ENCODE peak calls at places on chromosomes 6 and 20, in eight cellular contexts. One of them, this sample, is unnamed.

GRCh38 chr6:89379281-89379680 is 26.8 kb upstream of the UBE2J1 start:
- DNase-seq in cardiac fibroblast: no peak
- DNase-seq in prostate gland: no peak
- DNase-seq in caudate nucleus: no peak
- DNase-seq in LHCN-M2: no peak
- DNase-seq in effector CD4-positive, alpha-beta T cell: no peak
- DNase-seq in neuronal stem cell: no peak
- DNase-seq in esophagus muscularis mucosa: no peak
- DNase-seq in this sample: no peak

GRCh38 chr6:130513770-130514169 is 148.0 kb downstream of the TMEM200A start:
- DNase-seq in cardiac fibroblast: peak; percentile 47
- DNase-seq in prostate gland: no peak
- DNase-seq in caudate nucleus: no peak
- DNase-seq in LHCN-M2: peak; percentile 50
- DNase-seq in effector CD4-positive, alpha-beta T cell: peak; percentile 8
- DNase-seq in neuronal stem cell: no peak
- DNase-seq in esophagus muscularis mucosa: no peak
- DNase-seq in this sample: no peak

GRCh38 chr6:166737231-166737630 is 110.2 kb upstream of the RPS6KA2 start:
- DNase-seq in cardiac fibroblast: no peak
- DNase-seq in prostate gland: no peak
- DNase-seq in caudate nucleus: no peak
- DNase-seq in LHCN-M2: no peak
- DNase-seq in effector CD4-positive, alpha-beta T cell: no peak
- DNase-seq in neuronal stem cell: no peak
- DNase-seq in esophagus muscularis mucosa: no peak
- DNase-seq in this sample: no peak

GRCh38 chr20:12723811-12724210 is 285.0 kb upstream of the SPTLC3 start:
- DNase-seq in cardiac fibroblast: no peak
- DNase-seq in prostate gland: no peak
- DNase-seq in caudate nucleus: no peak
- DNase-seq in LHCN-M2: peak; percentile 0
- DNase-seq in effector CD4-positive, alpha-beta T cell: no peak
- DNase-seq in neuronal stem cell: no peak
- DNase-seq in esophagus muscularis mucosa: no peak
- DNase-seq in this sample: no peak

GRCh38 chr6:85669735-85670194 is 27.1 kb upstream of the SYNCRIP start:
- DNase-seq in cardiac fibroblast: no peak
- DNase-seq in prostate gland: no peak
- DNase-seq in caudate nucleus: no peak
- DNase-seq in LHCN-M2: peak; percentile 73
- DNase-seq in effector CD4-positive, alpha-beta T cell: peak; percentile 28
- DNase-seq in neuronal stem cell: no peak
- DNase-seq in esophagus muscularis mucosa: no peak
- DNase-seq in this sample: peak; percentile 92

GRCh38 chr6:100803264-100803663 is 77.9 kb downstream of the ASCC3 start:
- DNase-seq in cardiac fibroblast: no peak
- DNase-seq in prostate gland: peak; percentile 44
- DNase-seq in caudate nucleus: no peak
- DNase-seq in LHCN-M2: no peak
- DNase-seq in effector CD4-positive, alpha-beta T cell: no peak
- DNase-seq in neuronal stem cell: no peak
- DNase-seq in esophagus muscularis mucosa: no peak
- DNase-seq in this sample: no peak

GRCh38 chr20:51195990-51196389 is 173.1 kb upstream of the KCNG1 start:
- DNase-seq in cardiac fibroblast: no peak
- DNase-seq in prostate gland: no peak
- DNase-seq in caudate nucleus: no peak
- DNase-seq in LHCN-M2: no peak
- DNase-seq in effector CD4-positive, alpha-beta T cell: no peak
- DNase-seq in neuronal stem cell: no peak
- DNase-seq in esophagus muscularis mucosa: no peak
- DNase-seq in this sample: no peak

GRCh38 chr20:46227275-46227767 is 81.0 kb downstream of the CDH22 start:
- DNase-seq in cardiac fibroblast: no peak
- DNase-seq in prostate gland: no peak
- DNase-seq in caudate nucleus: no peak
- DNase-seq in LHCN-M2: no peak
- DNase-seq in effector CD4-positive, alpha-beta T cell: no peak
- DNase-seq in neuronal stem cell: no peak
- DNase-seq in esophagus muscularis mucosa: no peak
- DNase-seq in this sample: no peak

GRCh38 chr6:105619971-105620741 is 217.3 kb upstream of the PREP start:
- DNase-seq in cardiac fibroblast: no peak
- DNase-seq in prostate gland: no peak
- DNase-seq in caudate nucleus: no peak
- DNase-seq in LHCN-M2: no peak
- DNase-seq in effector CD4-positive, alpha-beta T cell: no peak
- DNase-seq in neuronal stem cell: no peak
- DNase-seq in esophagus muscularis mucosa: no peak
- DNase-seq in this sample: no peak

GRCh38 chr6:41176189-41176588 is 13.3 kb upstream of the TREM2 start:
- DNase-seq in cardiac fibroblast: no peak
- DNase-seq in prostate gland: no peak
- DNase-seq in caudate nucleus: no peak
- DNase-seq in LHCN-M2: no peak
- DNase-seq in effector CD4-positive, alpha-beta T cell: no peak
- DNase-seq in neuronal stem cell: no peak
- DNase-seq in esophagus muscularis mucosa: no peak
- DNase-seq in this sample: no peak

GRCh38 chr20:56566621-56567020 is 33.6 kb downstream of the FAM209B start:
- DNase-seq in cardiac fibroblast: no peak
- DNase-seq in prostate gland: no peak
- DNase-seq in caudate nucleus: no peak
- DNase-seq in LHCN-M2: peak; percentile 5
- DNase-seq in effector CD4-positive, alpha-beta T cell: no peak
- DNase-seq in neuronal stem cell: no peak
- DNase-seq in esophagus muscularis mucosa: no peak
- DNase-seq in this sample: peak; percentile 24

GRCh38 chr6:159691133-159691962 is 1.7 kb downstream of the SOD2 start:
- DNase-seq in cardiac fibroblast: peak; percentile 97
- DNase-seq in prostate gland: peak; percentile 48
- DNase-seq in caudate nucleus: no peak
- DNase-seq in LHCN-M2: peak; percentile 83
- DNase-seq in effector CD4-positive, alpha-beta T cell: peak; percentile 28
- DNase-seq in neuronal stem cell: no peak
- DNase-seq in esophagus muscularis mucosa: no peak
- DNase-seq in this sample: peak; percentile 72

GRCh38 chr20:41086402-41087324 is 50.7 kb upstream of the PLCG1 start:
- DNase-seq in cardiac fibroblast: no peak
- DNase-seq in prostate gland: peak; percentile 33
- DNase-seq in caudate nucleus: no peak
- DNase-seq in LHCN-M2: no peak
- DNase-seq in effector CD4-positive, alpha-beta T cell: no peak
- DNase-seq in neuronal stem cell: no peak
- DNase-seq in esophagus muscularis mucosa: no peak
- DNase-seq in this sample: peak; percentile 35

GRCh38 chr20:14235355-14235754 is 102.1 kb downstream of the FLRT3 start:
- DNase-seq in cardiac fibroblast: peak; percentile 39
- DNase-seq in prostate gland: no peak
- DNase-seq in caudate nucleus: no peak
- DNase-seq in LHCN-M2: peak; percentile 77
- DNase-seq in effector CD4-positive, alpha-beta T cell: no peak
- DNase-seq in neuronal stem cell: no peak
- DNase-seq in esophagus muscularis mucosa: no peak
- DNase-seq in this sample: no peak

GRCh38 chr6:10406556-10406955 is 8.3 kb downstream of the TFAP2A start:
- DNase-seq in cardiac fibroblast: no peak
- DNase-seq in prostate gland: no peak
- DNase-seq in caudate nucleus: no peak
- DNase-seq in LHCN-M2: no peak
- DNase-seq in effector CD4-positive, alpha-beta T cell: no peak
- DNase-seq in neuronal stem cell: no peak
- DNase-seq in esophagus muscularis mucosa: no peak
- DNase-seq in this sample: no peak

GRCh38 chr6:90026216-90026615 is 131.9 kb downstream of the GJA10 start:
- DNase-seq in cardiac fibroblast: no peak
- DNase-seq in prostate gland: no peak
- DNase-seq in caudate nucleus: no peak
- DNase-seq in LHCN-M2: no peak
- DNase-seq in effector CD4-positive, alpha-beta T cell: no peak
- DNase-seq in neuronal stem cell: no peak
- DNase-seq in esophagus muscularis mucosa: no peak
- DNase-seq in this sample: no peak

GRCh38 chr6:116685437-116685993 is 4.5 kb downstream of the KPNA5 start:
- DNase-seq in cardiac fibroblast: no peak
- DNase-seq in prostate gland: no peak
- DNase-seq in caudate nucleus: no peak
- DNase-seq in LHCN-M2: no peak
- DNase-seq in effector CD4-positive, alpha-beta T cell: no peak
- DNase-seq in neuronal stem cell: no peak
- DNase-seq in esophagus muscularis mucosa: no peak
- DNase-seq in this sample: no peak

GRCh38 chr6:127148511-127148910 is 30.0 kb downstream of the RSPO3 start:
- DNase-seq in cardiac fibroblast: peak; percentile 41
- DNase-seq in prostate gland: no peak
- DNase-seq in caudate nucleus: no peak
- DNase-seq in LHCN-M2: peak; percentile 23
- DNase-seq in effector CD4-positive, alpha-beta T cell: no peak
- DNase-seq in neuronal stem cell: no peak
- DNase-seq in esophagus muscularis mucosa: no peak
- DNase-seq in this sample: no peak

GRCh38 chr6:88008411-88008810 is 39.2 kb upstream of the SPACA1 start:
- DNase-seq in cardiac fibroblast: no peak
- DNase-seq in prostate gland: no peak
- DNase-seq in caudate nucleus: no peak
- DNase-seq in LHCN-M2: peak; percentile 64
- DNase-seq in effector CD4-positive, alpha-beta T cell: no peak
- DNase-seq in neuronal stem cell: no peak
- DNase-seq in esophagus muscularis mucosa: no peak
- DNase-seq in this sample: peak; percentile 30

GRCh38 chr6:46062312-46062711 is 46.7 kb upstream of the CLIC5 start:
- DNase-seq in cardiac fibroblast: peak; percentile 70
- DNase-seq in prostate gland: peak; percentile 16
- DNase-seq in caudate nucleus: no peak
- DNase-seq in LHCN-M2: peak; percentile 33
- DNase-seq in effector CD4-positive, alpha-beta T cell: no peak
- DNase-seq in neuronal stem cell: no peak
- DNase-seq in esophagus muscularis mucosa: no peak
- DNase-seq in this sample: no peak

GRCh38 chr6:11650711-11651110 is 113.2 kb downstream of the TMEM170B start:
- DNase-seq in cardiac fibroblast: peak; percentile 40
- DNase-seq in prostate gland: no peak
- DNase-seq in caudate nucleus: no peak
- DNase-seq in LHCN-M2: peak; percentile 29
- DNase-seq in effector CD4-positive, alpha-beta T cell: no peak
- DNase-seq in neuronal stem cell: no peak
- DNase-seq in esophagus muscularis mucosa: no peak
- DNase-seq in this sample: no peak

GRCh38 chr6:1424306-1424927 is 35.0 kb downstream of the FOXF2 start:
- DNase-seq in cardiac fibroblast: peak; percentile 65
- DNase-seq in prostate gland: peak; percentile 33
- DNase-seq in caudate nucleus: no peak
- DNase-seq in LHCN-M2: peak; percentile 48
- DNase-seq in effector CD4-positive, alpha-beta T cell: no peak
- DNase-seq in neuronal stem cell: peak; percentile 17
- DNase-seq in esophagus muscularis mucosa: no peak
- DNase-seq in this sample: peak; percentile 45

GRCh38 chr6:40845588-40845987 is 193.4 kb downstream of the UNC5CL start:
- DNase-seq in cardiac fibroblast: peak; percentile 57
- DNase-seq in prostate gland: peak; percentile 30
- DNase-seq in caudate nucleus: no peak
- DNase-seq in LHCN-M2: peak; percentile 10
- DNase-seq in effector CD4-positive, alpha-beta T cell: no peak
- DNase-seq in neuronal stem cell: peak; percentile 50
- DNase-seq in esophagus muscularis mucosa: no peak
- DNase-seq in this sample: no peak

GRCh38 chr6:4973972-4974885 is 29.6 kb downstream of the RPP40 start:
- DNase-seq in cardiac fibroblast: peak; percentile 54
- DNase-seq in prostate gland: no peak
- DNase-seq in caudate nucleus: no peak
- DNase-seq in LHCN-M2: peak; percentile 18
- DNase-seq in effector CD4-positive, alpha-beta T cell: no peak
- DNase-seq in neuronal stem cell: peak; percentile 24
- DNase-seq in esophagus muscularis mucosa: peak; percentile 91
- DNase-seq in this sample: no peak

GRCh38 chr6:3638662-3639061 is 112.9 kb downstream of the PXDC1 start:
- DNase-seq in cardiac fibroblast: no peak
- DNase-seq in prostate gland: no peak
- DNase-seq in caudate nucleus: no peak
- DNase-seq in LHCN-M2: no peak
- DNase-seq in effector CD4-positive, alpha-beta T cell: no peak
- DNase-seq in neuronal stem cell: no peak
- DNase-seq in esophagus muscularis mucosa: no peak
- DNase-seq in this sample: no peak

GRCh38 chr6:33192671-33193602 is 670 bp upstream of the COL11A2 start:
- DNase-seq in cardiac fibroblast: no peak
- DNase-seq in prostate gland: no peak
- DNase-seq in caudate nucleus: no peak
- DNase-seq in LHCN-M2: no peak
- DNase-seq in effector CD4-positive, alpha-beta T cell: no peak
- DNase-seq in neuronal stem cell: no peak
- DNase-seq in esophagus muscularis mucosa: no peak
- DNase-seq in this sample: no peak

GRCh38 chr6:170151235-170152110 is 139.4 kb downstream of the DLL1 start:
- DNase-seq in cardiac fibroblast: no peak
- DNase-seq in prostate gland: no peak
- DNase-seq in caudate nucleus: no peak
- DNase-seq in LHCN-M2: no peak
- DNase-seq in effector CD4-positive, alpha-beta T cell: no peak
- DNase-seq in neuronal stem cell: no peak
- DNase-seq in esophagus muscularis mucosa: no peak
- DNase-seq in this sample: no peak

GRCh38 chr20:62860924-62861691 is 514 bp downstream of the TCFL5 start:
- DNase-seq in cardiac fibroblast: no peak
- DNase-seq in prostate gland: no peak
- DNase-seq in caudate nucleus: no peak
- DNase-seq in LHCN-M2: no peak
- DNase-seq in effector CD4-positive, alpha-beta T cell: peak; percentile 40
- DNase-seq in neuronal stem cell: peak; percentile 17
- DNase-seq in esophagus muscularis mucosa: no peak
- DNase-seq in this sample: no peak

GRCh38 chr20:59159091-59159821 is 4.4 kb upstream of the ZNF831 start:
- DNase-seq in cardiac fibroblast: no peak
- DNase-seq in prostate gland: no peak
- DNase-seq in caudate nucleus: no peak
- DNase-seq in LHCN-M2: no peak
- DNase-seq in effector CD4-positive, alpha-beta T cell: peak; percentile 77
- DNase-seq in neuronal stem cell: no peak
- DNase-seq in esophagus muscularis mucosa: no peak
- DNase-seq in this sample: no peak

GRCh38 chr6:56852611-56853010 is 102.3 kb upstream of the BEND6 start:
- DNase-seq in cardiac fibroblast: no peak
- DNase-seq in prostate gland: no peak
- DNase-seq in caudate nucleus: no peak
- DNase-seq in LHCN-M2: no peak
- DNase-seq in effector CD4-positive, alpha-beta T cell: no peak
- DNase-seq in neuronal stem cell: no peak
- DNase-seq in esophagus muscularis mucosa: no peak
- DNase-seq in this sample: no peak

GRCh38 chr20:20593447-20594170 is 118.8 kb downstream of the RALGAPA2 start:
- DNase-seq in cardiac fibroblast: peak; percentile 56
- DNase-seq in prostate gland: peak; percentile 13
- DNase-seq in caudate nucleus: no peak
- DNase-seq in LHCN-M2: peak; percentile 64
- DNase-seq in effector CD4-positive, alpha-beta T cell: no peak
- DNase-seq in neuronal stem cell: peak; percentile 55
- DNase-seq in esophagus muscularis mucosa: no peak
- DNase-seq in this sample: peak; percentile 26

GRCh38 chr6:70510600-70510999 is 56.1 kb upstream of the SDHAF4 start:
- DNase-seq in cardiac fibroblast: no peak
- DNase-seq in prostate gland: no peak
- DNase-seq in caudate nucleus: no peak
- DNase-seq in LHCN-M2: peak; percentile 0
- DNase-seq in effector CD4-positive, alpha-beta T cell: no peak
- DNase-seq in neuronal stem cell: no peak
- DNase-seq in esophagus muscularis mucosa: no peak
- DNase-seq in this sample: no peak

GRCh38 chr6:57040011-57040410 is 6.5 kb upstream of the KIAA1586 start:
- DNase-seq in cardiac fibroblast: no peak
- DNase-seq in prostate gland: no peak
- DNase-seq in caudate nucleus: no peak
- DNase-seq in LHCN-M2: peak; percentile 7
- DNase-seq in effector CD4-positive, alpha-beta T cell: no peak
- DNase-seq in neuronal stem cell: no peak
- DNase-seq in esophagus muscularis mucosa: no peak
- DNase-seq in this sample: no peak

GRCh38 chr6:33452496-33452895 is 1.9 kb upstream of the ZBTB9 start:
- DNase-seq in cardiac fibroblast: no peak
- DNase-seq in prostate gland: no peak
- DNase-seq in caudate nucleus: no peak
- DNase-seq in LHCN-M2: no peak
- DNase-seq in effector CD4-positive, alpha-beta T cell: no peak
- DNase-seq in neuronal stem cell: no peak
- DNase-seq in esophagus muscularis mucosa: no peak
- DNase-seq in this sample: no peak